ENCODE peak calls at places on chromosomes 11 and 22, in four cellular contexts. N is mammary epithelial cell, M is IMR-90, C is GM23248. I is an unnamed sample. For H3K36me3, the result is how much of the 10 kb centered on the place peaks cover.

GRCh38 chr22:27270818-27271510 is 530.6 kb downstream of the MN1 start:
- DNase-seq in N (no peak), M (no peak), C (no peak), I (peak)

GRCh38 chr11:122690292-122690691 is 34.8 kb downstream of the UBASH3B start:
- DNase-seq in M (no peak), N (no peak), C (no peak), I (no peak)

GRCh38 chr11:72670041-72670440 is 4.2 kb downstream of the PDE2A start:
- DNase-seq in M (no peak), C (no peak), N (no peak), I (no peak)

GRCh38 chr11:69721745-69722144 is 17.9 kb upstream of the FGF19 start:
- DNase-seq in M (no peak), C (no peak), N (no peak), I (peak)

GRCh38 chr11:110989734-110990133 is 255.8 kb upstream of the POU2AF2 start:
- DNase-seq in C (peak), N (peak), M (peak), I (no peak)

GRCh38 chr11:3074912-3075589 is 17.8 kb upstream of the CARS1 start:
- DNase-seq in M (no peak), N (no peak), C (no peak), I (no peak)

GRCh38 chr22:46672731-46673130 is 52.5 kb downstream of the GRAMD4 start:
- DNase-seq in N (no peak), M (no peak), C (peak), I (no peak)

GRCh38 chr11:44939673-44940072 is 11.0 kb downstream of the TP53I11 start:
- DNase-seq in M (no peak), N (no peak), C (peak), I (peak)

GRCh38 chr11:48172818-48173609 is 43.6 kb upstream of the OR4B1 start:
- DNase-seq in N (peak), C (peak), M (peak), I (peak)

GRCh38 chr22:30602049-30602448 is 4.9 kb upstream of the TCN2 start:
- DNase-seq in N (peak), C (peak), M (peak), I (peak)

GRCh38 chr11:92298238-92298565 is 73.6 kb downstream of the FAT3 start:
- DNase-seq in N (no peak), M (no peak), C (no peak), I (no peak)

GRCh38 chr11:57815476-57815875 is 53.9 kb downstream of the CTNND1 start:
- DNase-seq in C (no peak), M (no peak), N (no peak), I (no peak)

GRCh38 chr11:57815877-57816276 is 54.3 kb downstream of the CTNND1 start:
- DNase-seq in M (no peak), N (no peak), C (no peak), I (no peak)

GRCh38 chr11:57812634-57813033 is 51.0 kb downstream of the CTNND1 start:
- DNase-seq in M (no peak), N (no peak), C (no peak), I (no peak)
- H3K36me3 ChIP-seq in M (half or more), N (half or more), C (half or more), I (under half)

GRCh38 chr11:57094206-57094940 is 87.4 kb upstream of the LRRC55 start:
- DNase-seq in C (peak), N (peak), M (peak), I (no peak)

GRCh38 chr11:57095417-57095816 is 86.3 kb upstream of the LRRC55 start:
- DNase-seq in C (no peak), M (no peak), N (no peak), I (no peak)

GRCh38 chr11:57092028-57092698 is 89.6 kb upstream of the LRRC55 start:
- DNase-seq in C (no peak), M (no peak), N (no peak), I (no peak)

GRCh38 chr11:57097149-57097548 is 84.6 kb upstream of the LRRC55 start:
- DNase-seq in C (no peak), N (no peak), M (no peak), I (no peak)

GRCh38 chr11:57095896-57096295 is 85.9 kb upstream of the LRRC55 start:
- DNase-seq in C (no peak), N (no peak), M (no peak), I (no peak)
- H3K9ac ChIP-seq in C (no peak), N (no peak), M (no peak), I (no peak)

DNA sequence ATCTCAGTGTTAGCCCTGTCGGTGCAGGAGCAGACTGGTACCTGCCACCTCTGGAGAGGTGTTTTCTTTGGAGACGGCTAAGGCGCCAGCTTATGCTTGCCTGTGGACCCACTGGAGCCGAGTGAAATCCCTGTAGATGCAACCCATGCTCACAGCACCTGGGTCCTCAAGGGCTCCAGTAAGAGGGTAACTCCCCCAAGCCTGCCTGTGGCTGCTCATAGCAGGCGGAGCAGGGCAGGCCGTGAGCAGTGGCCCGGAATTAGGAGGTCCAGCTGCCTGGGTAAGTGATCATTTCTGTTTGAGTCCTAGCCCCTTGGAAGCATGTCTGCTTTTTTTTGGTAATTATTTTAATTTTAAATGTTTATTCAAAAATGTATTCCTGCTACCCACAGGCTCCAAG is 43.8 kb downstream of the NAT10 start:
- DNase-seq in N (no peak), M (no peak), C (no peak), I (no peak)
- H3K36me3 ChIP-seq in N (under half), M (under half), C (under half), I (under half)

GRCh38 chr11:16945671-16946469 is 68.3 kb downstream of the PLEKHA7 start:
- DNase-seq in M (peak), C (peak), N (peak), I (peak)
- H3K9ac ChIP-seq in M (no peak), C (no peak), N (no peak), I (no peak)

DNA sequence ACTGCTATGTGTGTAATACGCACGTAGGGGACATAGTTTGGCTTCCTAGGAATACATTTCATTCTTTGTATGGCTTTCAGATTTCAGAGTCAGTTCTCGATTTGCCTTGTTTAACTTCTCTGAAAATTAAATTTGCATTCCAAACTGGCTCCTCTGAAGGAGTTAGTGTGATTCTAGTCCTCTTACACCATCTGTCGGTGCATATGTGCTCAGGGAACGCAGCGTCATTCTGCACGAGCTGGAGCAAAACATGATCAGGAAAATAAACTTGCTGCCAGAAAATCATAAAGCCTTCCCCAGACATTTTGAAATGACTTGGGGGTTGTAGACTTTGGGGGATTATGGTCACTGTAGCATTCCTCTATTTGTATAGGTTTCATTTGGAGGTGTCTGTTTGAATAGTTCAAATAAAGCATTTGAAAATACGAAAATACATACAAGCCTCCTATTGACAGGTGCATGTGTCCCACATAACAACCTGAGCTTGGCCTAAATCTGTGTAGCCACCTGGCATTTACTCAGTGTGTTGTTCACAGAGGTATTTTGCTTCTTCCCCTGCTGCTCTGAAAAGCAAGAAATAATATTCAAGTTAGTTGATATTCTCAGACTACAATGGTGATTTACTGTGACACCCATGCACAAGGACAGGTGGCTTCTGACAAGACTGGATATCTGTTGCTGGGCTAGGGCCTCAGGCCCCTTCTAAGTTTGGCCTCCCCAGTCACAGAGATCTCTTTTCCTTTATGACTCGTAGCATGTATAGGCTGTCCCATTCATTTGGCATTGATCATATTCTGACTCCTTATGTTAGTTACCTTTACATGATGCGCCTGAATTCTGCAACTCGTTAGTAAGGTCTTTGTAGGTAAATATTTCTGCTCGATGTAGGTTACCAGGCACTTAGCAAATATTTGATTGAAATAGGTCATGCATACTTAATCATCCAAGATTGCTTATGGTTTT is 81.6 kb upstream of the SORL1-AS1 start:
- DNase-seq in M (peak), C (peak), N (peak), I (no peak)
- H3K36me3 ChIP-seq in M (under half), C (under half), N (under half), I (under half)

GRCh38 chr22:31789803-31790202 is 36.0 kb downstream of the DEPDC5 start:
- DNase-seq in C (no peak), M (no peak), N (no peak), I (no peak)

DNA sequence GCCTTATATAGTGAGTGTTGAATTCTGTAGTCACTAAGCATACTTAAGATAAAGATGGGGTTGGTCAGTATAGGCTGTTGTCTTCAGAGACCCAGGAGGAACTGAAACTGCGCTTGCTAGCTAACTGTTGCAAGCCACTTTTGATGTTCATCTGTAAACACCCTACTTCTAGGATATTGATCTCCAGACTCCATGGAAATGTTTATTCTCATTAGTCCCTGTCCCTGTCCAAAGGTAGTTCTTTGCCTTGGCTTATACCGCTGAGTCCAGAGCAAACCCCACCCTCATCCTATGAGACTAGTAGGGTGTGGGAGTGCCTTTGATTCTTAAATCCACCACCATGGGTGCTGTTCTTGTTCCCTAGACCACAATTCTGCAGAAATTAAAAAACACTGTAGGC is 36.4 kb downstream of the DEPDC5 start:
- DNase-seq in C (no peak), M (no peak), N (no peak), I (no peak)
- H3K9ac ChIP-seq in C (no peak), M (no peak), N (no peak), I (no peak)

DNA sequence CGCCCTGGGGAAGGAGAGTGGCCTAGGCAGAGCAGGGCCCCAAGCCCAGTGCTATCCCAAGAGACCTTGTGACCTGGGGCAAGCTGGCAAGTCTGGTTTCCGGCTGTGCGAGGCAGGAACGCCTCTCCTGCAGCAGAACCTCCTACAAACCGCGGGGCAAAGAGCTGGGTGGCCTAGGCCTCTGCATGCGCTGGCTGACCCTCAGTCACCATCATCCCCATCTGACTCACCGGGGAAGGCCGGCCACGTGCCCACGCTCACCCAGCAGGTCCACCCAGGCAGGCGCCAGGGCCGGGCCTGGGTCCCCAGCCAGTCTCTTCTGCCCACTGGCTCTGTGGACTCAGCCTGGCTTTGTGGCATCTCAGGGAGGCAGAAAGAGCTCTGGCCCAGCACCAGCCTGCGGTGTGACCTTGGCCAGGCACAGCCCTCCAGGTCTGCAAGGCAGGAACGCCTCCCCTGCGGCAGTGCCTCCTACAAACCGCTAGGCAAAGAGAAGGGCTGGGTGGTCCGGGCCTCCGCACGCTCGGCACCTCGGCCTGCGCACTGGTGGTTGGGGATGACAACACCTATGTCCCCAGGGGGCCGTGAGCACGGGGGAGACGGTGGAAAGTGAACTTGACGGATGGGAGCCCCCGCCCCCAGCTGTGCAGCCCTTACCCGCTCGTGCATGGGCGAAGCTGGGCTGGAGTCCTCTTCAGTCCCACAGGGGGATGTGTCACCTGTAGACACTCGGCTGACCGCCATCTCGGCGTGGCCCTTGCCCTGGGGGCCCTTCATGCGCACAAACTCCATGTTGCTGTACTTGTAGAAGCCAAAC is 38.2 kb downstream of the KIAA0930 start:
- DNase-seq in N (peak), C (no peak), M (peak), I (no peak)
- H3K36me3 ChIP-seq in N (under half), C (under half), M (half or more), I (under half)

GRCh38 chr11:115220881-115221280 is 283.3 kb downstream of the CADM1 start:
- DNase-seq in N (no peak), M (no peak), C (no peak), I (no peak)

GRCh38 chr11:115219378-115219777 is 284.8 kb downstream of the CADM1 start:
- DNase-seq in N (no peak), M (no peak), C (no peak), I (no peak)

GRCh38 chr11:115222218-115222862 is 281.9 kb downstream of the CADM1 start:
- DNase-seq in N (peak), M (peak), C (peak), I (peak)

GRCh38 chr11:115221461-115222069 is 282.6 kb downstream of the CADM1 start:
- DNase-seq in M (no peak), N (no peak), C (peak), I (no peak)

DNA sequence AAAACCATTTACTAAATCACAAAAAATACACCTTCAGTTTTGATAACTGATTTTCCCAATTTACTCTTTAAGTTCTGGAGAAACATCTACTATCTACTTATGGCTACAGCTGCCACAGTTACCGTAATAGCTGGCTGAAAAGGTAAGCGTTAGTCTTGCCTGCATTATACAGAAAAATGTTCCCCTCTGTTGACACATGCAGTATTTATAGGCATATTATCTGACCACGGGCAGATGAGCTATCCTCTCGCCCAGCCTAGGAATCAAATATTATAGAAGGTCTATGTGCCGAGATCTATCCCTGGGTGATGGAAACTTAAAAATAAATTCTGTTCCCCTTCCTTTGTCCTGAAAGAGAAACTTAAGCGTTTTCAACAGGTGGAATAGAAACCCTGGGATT is 283.8 kb downstream of the CADM1 start:
- DNase-seq in M (no peak), C (no peak), N (no peak), I (no peak)
- H3K9ac ChIP-seq in M (no peak), C (no peak), N (no peak), I (no peak)

GRCh38 chr11:118514103-118514502 is 13.2 kb upstream of the TTC36 start:
- DNase-seq in M (no peak), N (no peak), C (no peak), I (no peak)

GRCh38 chr11:118511576-118511975 is 15.7 kb upstream of the TTC36 start:
- DNase-seq in C (no peak), N (no peak), M (no peak), I (no peak)
- H3K36me3 ChIP-seq in C (half or more), N (half or more), M (half or more), I (half or more)

GRCh38 chr11:121336279-121336947 is 43.8 kb downstream of the SC5D start:
- DNase-seq in M (no peak), N (no peak), C (no peak), I (no peak)
- H3K9ac ChIP-seq in M (no peak), N (no peak), C (no peak), I (no peak)

I was measured in neural progenitor cell.